ENCODE peak calls at places on chromosomes 7 and 10, in six cellular contexts. L is DMS79, T is left cardiac atrium, A is ovary, C is hepatic stellate cell, W is AML-193. K is an unnamed sample.

GRCh38 chr7:115043605-115044004 is 121.7 kb downstream of the MDFIC start:
- DNase-seq in L (no peak), A (no peak), C (no peak), W (no peak), T (no peak), K (no peak)

GRCh38 chr7:117737882-117738281 is 135.4 kb downstream of the CTTNBP2 start:
- DNase-seq in A (no peak), T (no peak), W (no peak), C (no peak), L (no peak), K (no peak)

GRCh38 chr10:91613411-91614253 is 19.2 kb downstream of the PPP1R3C start:
- DNase-seq in C (peak), T (peak), W (no peak), L (no peak), A (no peak), K (peak)

GRCh38 chr10:131439705-131440104 is 128.2 kb upstream of the TCERG1L start:
- DNase-seq in L (no peak), A (no peak), W (no peak), T (no peak), C (no peak), K (no peak)

GRCh38 chr10:44020322-44021111 is 364.4 kb downstream of the CXCL12 start:
- DNase-seq in W (no peak), L (no peak), C (no peak), T (no peak), A (no peak), K (no peak)

GRCh38 chr7:90726623-90727022 is 130.5 kb downstream of the CDK14 start:
- DNase-seq in A (no peak), C (no peak), T (no peak), L (no peak), W (no peak), K (no peak)

GRCh38 chr10:28217848-28218247 is 85.0 kb downstream of the MPP7 start:
- DNase-seq in L (no peak), A (no peak), C (no peak), T (no peak), W (no peak), K (peak)

GRCh38 chr10:116947838-116948529 is 57.0 kb downstream of the SHTN1 start:
- DNase-seq in C (no peak), L (no peak), T (no peak), W (no peak), A (no peak), K (peak)

GRCh38 chr7:100156331-100157068 is 2.0 kb downstream of the TRAPPC14 start:
- DNase-seq in A (no peak), W (no peak), T (no peak), C (no peak), L (no peak), K (no peak)

GRCh38 chr7:26639111-26639510 is 225.3 kb downstream of the SKAP2 start:
- DNase-seq in L (no peak), W (no peak), A (no peak), T (no peak), C (no peak), K (no peak)

GRCh38 chr7:65976659-65977196 is 5.3 kb downstream of the GUSB start:
- DNase-seq in C (no peak), L (no peak), A (no peak), T (no peak), W (no peak), K (no peak)